ENCODE peak calls at places on chromosomes 16 and 17, in six cellular contexts. E, D, V, W, H and Z are unnamed samples.

GRCh38 chr17:43092891-43093290 is 32.3 kb downstream of the BRCA1 start:
- DNase-seq in V (no peak), H (no peak), D (no peak), E (no peak), W (no peak), Z (no peak)

GRCh38 chr16:88034770-88035169 is 83.5 kb downstream of the BANP start:
- DNase-seq in E (no peak), W (no peak), H (no peak), D (no peak), V (no peak), Z (no peak)

GRCh38 chr16:21950782-21951521 is 2.2 kb upstream of the UQCRC2 start:
- DNase-seq in W (peak), H (no peak), E (peak), D (peak), V (peak), Z (peak)

GRCh38 chr17:17575360-17576251 is 15.9 kb downstream of the PEMT start:
- DNase-seq in H (no peak), D (no peak), W (no peak), V (no peak), E (no peak), Z (no peak)

GRCh38 chr16:81071816-81072215 is 5.2 kb downstream of the C16orf46 start:
- DNase-seq in H (no peak), E (no peak), V (peak), D (no peak), W (no peak), Z (peak)

GRCh38 chr17:61412860-61413653 is 13.4 kb downstream of the TBX2 start:
- DNase-seq in D (no peak), V (no peak), H (no peak), E (peak), W (peak), Z (no peak)

GRCh38 chr17:27640790-27641189 is 9.8 kb downstream of the LGALS9 start:
- DNase-seq in V (no peak), H (no peak), D (no peak), E (no peak), W (no peak), Z (no peak)

GRCh38 chr17:42548070-42548837 is 4.5 kb upstream of the HSD17B1 start:
- DNase-seq in V (no peak), W (peak), H (no peak), D (peak), E (peak), Z (no peak)

GRCh38 chr17:37576281-37576680 is 32.9 kb downstream of the SYNRG start:
- DNase-seq in H (no peak), V (no peak), D (no peak), W (no peak), E (no peak), Z (no peak)

GRCh38 chr16:78072275-78072674 is 27.2 kb upstream of the WWOX start:
- DNase-seq in E (peak), D (no peak), W (no peak), H (no peak), V (no peak), Z (no peak)

GRCh38 chr17:41483991-41484826 is 3.3 kb upstream of the KRT35 start:
- DNase-seq in D (no peak), E (no peak), V (no peak), W (peak), H (no peak), Z (no peak)

GRCh38 chr17:41489531-41489930 is at the start of gene KRT36:
- DNase-seq in D (no peak), W (no peak), H (no peak), E (no peak), V (no peak), Z (no peak)

GRCh38 chr17:41484920-41485904 is 4.3 kb upstream of the KRT35 start:
- DNase-seq in V (no peak), W (no peak), H (no peak), E (no peak), D (no peak), Z (no peak)

GRCh38 chr17:41486316-41486715 is 3.4 kb downstream of the KRT36 start:
- DNase-seq in H (no peak), D (no peak), E (no peak), V (no peak), W (no peak), Z (no peak)

DNA sequence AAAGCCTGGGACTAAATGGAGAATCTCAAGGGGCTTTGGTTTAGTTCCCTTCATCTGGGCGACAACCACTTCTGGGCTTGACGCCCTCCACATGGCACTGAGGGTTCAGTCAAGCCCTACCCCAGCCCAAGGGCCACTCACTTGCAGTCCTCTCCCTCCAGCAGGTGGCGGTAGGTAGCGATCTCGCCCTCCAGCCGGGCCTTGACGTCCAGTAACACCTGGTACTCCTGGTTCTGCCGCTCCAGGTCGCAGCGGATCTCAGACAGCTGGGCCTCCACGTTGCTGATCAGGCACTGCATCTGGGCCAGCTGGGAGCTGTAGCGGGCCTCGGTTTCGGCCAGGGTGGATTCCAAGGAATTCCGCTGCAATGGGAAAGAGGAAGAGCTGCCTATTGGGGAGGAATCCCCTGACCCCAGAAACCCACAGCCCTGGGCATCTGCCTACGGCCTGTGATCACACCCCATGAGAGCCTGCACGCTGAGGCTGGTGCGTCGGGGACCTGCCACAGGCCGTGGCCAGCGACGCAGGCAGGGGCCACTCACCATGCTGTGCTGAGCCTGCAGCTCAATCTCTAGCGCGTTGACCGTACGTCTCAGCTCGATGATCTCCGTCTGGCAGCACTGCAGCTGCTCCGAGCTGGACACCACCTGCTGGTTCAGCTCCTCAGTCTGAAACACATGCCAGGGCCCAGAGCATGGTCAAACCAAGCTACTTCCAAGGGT is 2.7 kb downstream of the KRT36 start:
- DNase-seq in H (no peak), W (peak), D (no peak), E (peak), V (peak), Z (no peak)
- TF ChIP-seq REST in H (no peak), W (no peak), D (no peak), E (no peak), V (no peak), Z (no peak)

GRCh38 chr16:23929237-23929636 is 93.5 kb downstream of the PRKCB start:
- DNase-seq in V (no peak), E (no peak), H (no peak), W (no peak), D (no peak), Z (no peak)

GRCh38 chr16:23920899-23921298 is 85.1 kb downstream of the PRKCB start:
- DNase-seq in V (no peak), H (no peak), W (no peak), D (no peak), E (no peak), Z (no peak)

GRCh38 chr16:23922406-23922805 is 86.6 kb downstream of the PRKCB start:
- DNase-seq in V (no peak), W (no peak), D (no peak), E (no peak), H (no peak), Z (no peak)

GRCh38 chr16:23920446-23920845 is 84.7 kb downstream of the PRKCB start:
- DNase-seq in E (no peak), H (no peak), W (no peak), V (no peak), D (no peak), Z (no peak)

GRCh38 chr16:23924138-23924537 is 88.4 kb downstream of the PRKCB start:
- DNase-seq in D (no peak), V (peak), E (no peak), H (peak), W (no peak), Z (no peak)
- TF ChIP-seq REST in D (no peak), V (no peak), E (no peak), H (no peak), W (no peak), Z (no peak)

DNA sequence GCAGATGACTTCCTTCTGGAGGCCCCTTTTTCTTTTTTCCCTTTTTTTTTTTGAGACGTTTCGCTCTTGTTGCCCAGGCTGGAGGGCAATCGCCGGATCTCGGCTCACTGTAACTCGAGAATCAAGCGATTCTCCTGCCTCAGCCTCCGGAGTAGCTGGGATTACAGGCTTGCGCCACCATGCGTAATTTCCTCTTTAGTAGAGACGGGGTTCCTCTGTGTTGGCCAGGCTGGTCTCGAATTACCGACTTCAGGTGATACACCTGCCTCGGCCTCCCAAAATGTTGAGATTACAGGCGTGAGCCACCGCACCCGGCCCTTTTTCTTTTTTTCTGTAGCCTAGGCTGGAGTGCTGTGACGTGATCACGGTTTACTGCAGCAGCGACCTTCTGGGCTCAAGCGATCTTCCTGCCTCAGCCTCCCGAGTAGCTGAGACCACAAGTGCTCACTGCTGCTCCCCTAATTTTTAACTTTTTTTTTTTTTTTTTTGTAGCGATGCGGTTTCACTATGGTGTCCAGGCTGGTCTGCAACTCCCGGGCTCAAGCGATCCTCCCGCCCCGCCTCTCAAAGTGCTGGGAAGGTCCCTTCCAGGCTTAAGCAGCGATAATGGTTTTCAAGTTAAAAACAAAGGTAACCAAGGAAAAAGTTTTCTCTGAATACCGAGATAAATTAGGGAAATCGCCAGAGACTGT is 956 bp upstream of the IST1 start:
- DNase-seq in E (peak), W (peak), V (peak), H (no peak), D (no peak), Z (peak)
- TF ChIP-seq REST in E (no peak), W (no peak), V (no peak), H (no peak), D (no peak), Z (no peak)

GRCh38 chr17:63431939-63432804 is 13.9 kb downstream of the CYB561 start:
- DNase-seq in V (no peak), W (peak), D (no peak), H (no peak), E (no peak), Z (no peak)
- TF ChIP-seq REST in V (no peak), W (no peak), D (no peak), H (no peak), E (no peak), Z (no peak)

DNA sequence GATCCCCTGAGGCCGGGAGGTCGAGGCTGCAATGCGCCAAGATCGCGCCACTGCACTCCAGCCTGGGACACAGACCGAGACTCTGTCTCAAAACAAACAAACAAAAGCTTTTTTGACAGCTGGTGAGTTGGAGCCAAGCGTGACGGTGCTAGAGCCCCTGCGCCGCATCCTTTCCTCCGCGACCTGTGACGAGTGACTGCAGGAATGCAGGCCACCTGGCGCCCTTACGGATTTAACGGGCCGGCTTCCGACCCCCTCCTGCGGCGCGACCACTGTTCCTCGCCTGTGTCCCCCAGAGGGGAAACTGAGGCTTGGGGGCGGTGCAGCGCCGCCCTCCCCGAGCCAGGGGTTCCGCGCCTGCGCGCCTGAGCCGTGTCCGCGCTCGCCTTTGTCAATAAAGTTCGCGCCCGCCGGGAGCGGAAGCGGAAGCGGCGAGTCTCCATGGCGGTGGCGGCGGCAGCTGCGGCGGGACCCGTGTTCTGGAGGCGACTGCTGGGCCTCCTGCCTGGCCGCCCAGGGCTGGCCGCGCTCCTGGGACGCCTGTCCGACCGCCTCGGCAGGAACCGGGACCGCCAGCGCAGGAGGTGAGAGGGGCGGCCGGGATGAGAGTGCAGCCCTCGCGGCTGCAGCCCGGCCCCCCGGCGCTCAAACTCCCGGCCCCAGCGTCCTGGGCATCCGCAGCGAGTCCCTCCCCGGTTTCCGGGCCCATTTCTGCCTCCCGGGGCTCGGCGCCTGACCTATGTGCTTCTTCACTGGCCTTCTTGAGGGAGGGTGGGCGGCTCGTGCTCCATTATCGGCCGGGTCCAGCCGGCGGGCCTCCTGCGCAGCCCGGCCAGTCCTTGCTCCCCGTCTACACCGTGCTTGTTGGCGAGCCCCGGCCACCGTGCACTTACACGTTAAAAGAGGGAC is at the start of gene PGS1:
- DNase-seq in E (peak), W (peak), H (no peak), D (peak), V (peak), Z (peak)
- TF ChIP-seq REST in E (no peak), W (peak), H (no peak), D (no peak), V (peak), Z (no peak)

GRCh38 chr17:81400939-81401726 is 5.9 kb downstream of the BAHCC1 start:
- DNase-seq in V (peak), E (peak), H (no peak), D (no peak), W (no peak), Z (no peak)
- TF ChIP-seq REST in V (peak), E (no peak), H (no peak), D (no peak), W (no peak), Z (no peak)

DNA sequence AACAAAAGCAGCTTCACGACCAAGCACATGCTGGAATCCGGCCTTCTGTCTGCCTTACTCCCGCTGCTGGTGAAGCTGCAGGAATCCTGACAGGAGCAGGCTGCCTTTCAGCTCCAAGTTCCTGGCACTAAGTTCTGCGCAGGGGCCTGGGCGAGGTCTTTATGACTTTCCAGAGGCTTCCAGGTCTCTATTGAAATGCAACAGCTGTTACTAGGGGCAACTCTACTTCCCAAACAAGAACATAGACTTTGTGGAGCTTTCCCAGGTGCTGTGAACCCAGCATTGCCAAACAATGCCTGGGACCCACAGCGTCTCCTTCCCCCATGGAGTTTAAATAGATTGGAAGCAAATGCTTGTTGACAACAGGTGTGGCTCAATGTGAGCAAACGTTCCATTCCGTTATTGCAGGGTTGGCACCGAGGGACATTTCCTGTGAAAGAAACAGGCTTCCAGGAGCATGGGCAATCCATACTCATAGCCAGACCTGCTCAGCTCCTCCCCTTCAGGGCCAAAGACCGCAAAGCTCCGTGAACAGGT is 156.0 kb downstream of the CDH13 start:
- DNase-seq in W (no peak), D (no peak), V (no peak), E (peak), H (no peak), Z (no peak)
- TF ChIP-seq REST in W (no peak), D (no peak), V (no peak), E (no peak), H (no peak), Z (no peak)

DNA sequence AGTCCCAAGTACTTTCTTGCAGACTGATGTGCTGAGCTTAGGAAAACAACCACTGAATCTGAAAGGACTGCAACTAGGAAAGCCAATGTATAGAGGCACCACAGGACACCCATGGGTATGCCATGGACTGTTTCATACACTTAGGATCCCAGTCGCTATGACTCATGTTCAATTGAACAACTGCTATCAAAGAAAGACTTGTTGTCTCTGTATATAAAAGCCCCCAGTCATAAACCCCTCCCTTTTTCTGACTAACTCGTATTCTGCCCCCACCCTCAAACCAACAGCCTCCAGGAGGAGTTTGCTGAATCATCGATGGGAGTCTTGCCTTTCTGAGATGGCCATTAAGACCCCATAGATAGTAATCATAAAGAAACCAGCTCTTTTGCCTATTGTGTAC is 205.4 kb downstream of the ANKFN1 start:
- DNase-seq in V (no peak), H (no peak), W (no peak), D (no peak), E (no peak), Z (peak)
- TF ChIP-seq REST in V (no peak), H (no peak), W (no peak), D (no peak), E (no peak), Z (no peak)

DNA sequence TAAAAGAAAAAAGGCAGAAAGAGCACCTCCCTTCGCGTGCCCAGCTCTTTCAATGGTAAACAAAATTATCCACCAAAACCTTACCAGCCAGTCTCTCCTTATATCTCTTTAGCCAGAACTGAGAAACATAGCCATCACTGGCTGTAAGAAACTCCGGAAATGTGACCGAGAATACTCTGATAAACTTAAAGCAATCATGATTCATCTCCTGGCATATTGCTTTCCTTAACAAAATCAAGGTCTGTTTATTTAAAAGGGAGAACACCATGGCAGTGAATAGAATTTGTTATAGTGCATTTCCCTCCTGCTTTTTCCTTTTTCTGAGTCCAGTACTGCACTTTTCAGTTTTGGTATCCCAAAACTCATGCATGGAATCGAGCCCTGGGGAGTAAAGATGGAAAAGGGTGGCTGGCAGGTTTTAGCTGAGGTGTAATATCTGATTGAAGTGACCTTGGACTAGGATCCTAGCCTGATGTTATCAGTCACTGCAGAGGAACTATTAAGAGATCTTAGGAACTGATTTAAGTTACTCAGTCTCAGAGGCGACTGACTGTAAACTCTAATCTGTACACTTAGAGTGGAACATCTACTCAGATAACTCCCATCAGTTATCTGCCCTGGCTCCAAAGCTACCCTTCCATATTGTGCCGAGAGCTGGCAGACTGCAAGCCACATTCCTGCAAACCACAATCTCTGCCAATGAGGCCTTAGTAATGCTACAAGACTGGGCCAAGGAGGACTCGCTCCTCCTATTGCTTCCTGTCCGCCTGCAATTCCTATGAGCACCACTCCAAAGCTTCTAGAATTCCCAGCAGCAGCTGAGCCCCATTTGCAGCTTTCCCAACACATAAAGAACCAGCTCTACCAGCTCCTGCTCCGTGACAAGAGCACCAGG is 7.4 kb upstream of the COX10 start:
- DNase-seq in V (no peak), E (peak), H (no peak), D (no peak), W (no peak), Z (no peak)
- TF ChIP-seq REST in V (no peak), E (no peak), H (no peak), D (no peak), W (peak), Z (no peak)